ENCODE peak calls at places on chromosome 5, in seven cellular contexts. K is IMR-90, O is neuronal stem cell, L is trophoblast cell, X is mesendoderm, C is H9, Y is H1. V is an unnamed sample.

GRCh38 chr5:31783246-31783645 is 144.3 kb downstream of the PDZD2 start:
- DNase-seq in Y (no peak), L (no peak), X (no peak), C (no peak), K (no peak), O (no peak), V (no peak)

GRCh38 chr5:28415791-28416443 is 1377.5 kb upstream of the CDH9 start:
- DNase-seq in K (no peak), C (no peak), O (no peak), Y (no peak), X (no peak), L (no peak), V (no peak)

GRCh38 chr5:17316973-17317459 is 99.6 kb downstream of the BASP1 start:
- DNase-seq in C (no peak), L (peak), O (no peak), X (no peak), K (peak), Y (no peak), V (peak)

GRCh38 chr5:8843766-8844165 is 702.1 kb downstream of the SEMA5A start:
- DNase-seq in O (no peak), Y (no peak), X (no peak), K (peak), L (no peak), C (no peak), V (peak)

GRCh38 chr5:82399111-82399510 is 121.0 kb upstream of the RPS23 start:
- DNase-seq in L (no peak), X (no peak), Y (no peak), C (no peak), O (no peak), K (no peak), V (no peak)

GRCh38 chr5:116573617-116574431 is 799 bp downstream of the SEMA6A start:
- DNase-seq in X (peak), Y (no peak), K (no peak), L (peak), C (no peak), O (peak), V (peak)

GRCh38 chr5:155408465-155408864 is 394.9 kb downstream of the KIF4B start:
- DNase-seq in X (no peak), Y (no peak), K (no peak), O (no peak), L (no peak), C (no peak), V (no peak)

GRCh38 chr5:123454236-123454911 is 31.2 kb upstream of the CEP120 start:
- DNase-seq in O (no peak), Y (no peak), C (no peak), L (no peak), K (peak), X (no peak), V (peak)

GRCh38 chr5:5014836-5015235 is 125.3 kb upstream of the ADAMTS16 start:
- DNase-seq in K (no peak), X (peak), C (no peak), L (no peak), Y (no peak), O (peak), V (no peak)

GRCh38 chr5:168159425-168159824 is 132.0 kb upstream of the WWC1 start:
- DNase-seq in X (peak), L (no peak), C (peak), K (no peak), Y (no peak), O (no peak), V (no peak)

GRCh38 chr5:10254686-10255085 is 4.6 kb downstream of the CCT5 start:
- DNase-seq in C (no peak), K (no peak), O (no peak), L (no peak), X (no peak), Y (no peak), V (no peak)

GRCh38 chr5:149072376-149072775 is 9.5 kb upstream of the SH3TC2 start:
- DNase-seq in O (no peak), X (no peak), C (no peak), L (peak), Y (no peak), K (no peak), V (no peak)

GRCh38 chr5:35213608-35214007 is 16.7 kb downstream of the PRLR start:
- DNase-seq in X (peak), C (no peak), L (peak), O (no peak), Y (no peak), K (no peak), V (no peak)

GRCh38 chr5:94266170-94266569 is 352.2 kb downstream of the KIAA0825 start:
- DNase-seq in X (no peak), Y (no peak), L (no peak), K (no peak), O (no peak), C (no peak), V (no peak)

GRCh38 chr5:98847054-98847453 is 73.6 kb downstream of the RGMB start:
- DNase-seq in X (no peak), Y (no peak), O (no peak), L (no peak), C (no peak), K (no peak), V (no peak)

GRCh38 chr5:181223729-181224389 is 778 bp downstream of the TRIM41 start:
- DNase-seq in O (peak), Y (no peak), L (peak), X (peak), K (peak), C (peak), V (peak)

GRCh38 chr5:159915913-159916840 is at the start of gene ADRA1B:
- DNase-seq in X (peak), L (peak), O (peak), K (peak), Y (peak), C (peak), V (peak)

GRCh38 chr5:997711-998110 is 10.9 kb upstream of the NKD2 start:
- DNase-seq in X (no peak), L (no peak), Y (no peak), K (no peak), C (no peak), O (no peak), V (no peak)

GRCh38 chr5:68755293-68755692 is 338.5 kb upstream of the SLC30A5 start:
- DNase-seq in X (no peak), L (no peak), Y (no peak), K (no peak), O (no peak), C (no peak), V (no peak)

GRCh38 chr5:56685503-56686217 is 129.7 kb upstream of the MAP3K1 start:
- DNase-seq in K (peak), O (no peak), C (no peak), X (no peak), L (no peak), Y (no peak), V (no peak)

GRCh38 chr5:17497446-17497845 is 585 bp upstream of the TAF11L2 start:
- DNase-seq in X (no peak), O (no peak), C (no peak), L (no peak), Y (no peak), K (no peak), V (no peak)

DNA sequence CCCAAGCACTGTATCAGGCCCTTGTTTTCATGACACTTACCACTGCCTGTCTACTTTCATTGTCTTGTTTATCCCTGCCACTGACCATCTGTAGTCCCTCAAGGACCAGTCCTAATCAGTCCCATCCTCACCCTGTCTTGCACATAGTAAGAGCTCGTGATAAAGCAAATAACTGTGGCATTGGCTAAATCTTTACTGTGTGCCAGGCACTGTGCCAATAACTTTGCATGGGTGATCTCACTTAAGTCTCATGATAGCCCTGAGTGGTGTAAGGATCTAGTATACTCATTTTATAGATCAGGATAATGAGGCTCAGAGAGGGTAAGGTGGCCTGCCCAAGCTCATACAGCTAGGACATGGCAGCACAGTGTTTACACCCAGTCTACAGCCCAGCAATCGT is 5.6 kb downstream of the CDX1 start:
- DNase-seq in O (no peak), K (peak), C (no peak), Y (no peak), X (no peak), L (no peak), V (peak)
- H3K27ac ChIP-seq in O (no peak), K (no peak), C (no peak), Y (no peak), X (no peak), L (no peak), V (no peak)

GRCh38 chr5:176415240-176416122 is 858 bp downstream of the CLTB start:
- DNase-seq in C (no peak), O (no peak), K (peak), X (peak), Y (no peak), L (peak), V (peak)
- H3K4ac ChIP-seq in C (no peak), O (no peak), K (peak), X (no peak), Y (no peak), L (peak), V (peak)

GRCh38 chr5:65566505-65566904 is 3.4 kb downstream of the PPWD1 start:
- DNase-seq in C (no peak), O (no peak), L (no peak), K (no peak), X (no peak), Y (no peak), V (no peak)

GRCh38 chr5:65570598-65571226 is 7.6 kb downstream of the PPWD1 start:
- DNase-seq in C (no peak), K (no peak), Y (no peak), O (no peak), X (no peak), L (no peak), V (no peak)
- H3K27ac ChIP-seq in C (no peak), K (no peak), Y (no peak), O (no peak), X (no peak), L (no peak), V (no peak)

DNA sequence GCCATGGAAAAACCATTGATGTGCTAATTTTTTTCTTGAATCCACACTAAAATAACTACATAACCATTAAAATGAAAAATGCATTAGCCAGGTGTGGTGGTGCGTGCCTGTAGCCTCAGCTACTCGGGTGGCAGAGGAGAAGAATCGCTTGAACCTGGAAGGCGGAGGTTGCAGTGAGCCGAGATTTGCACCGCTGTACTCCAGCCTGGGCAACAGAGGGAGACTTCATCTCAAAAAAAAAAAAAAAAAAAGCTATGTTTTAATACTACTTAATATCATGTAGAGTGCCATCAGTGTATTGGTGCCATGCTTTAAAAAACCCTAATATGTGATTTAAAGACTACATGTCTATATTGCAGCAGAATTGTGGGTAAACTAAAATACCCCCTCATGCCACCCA is 58.9 kb downstream of the NDFIP1 start:
- DNase-seq in C (no peak), X (no peak), L (no peak), K (no peak), Y (no peak), O (no peak), V (no peak)
- H3K4ac ChIP-seq in C (no peak), X (peak), L (peak), K (no peak), Y (no peak), O (no peak), V (no peak)

DNA sequence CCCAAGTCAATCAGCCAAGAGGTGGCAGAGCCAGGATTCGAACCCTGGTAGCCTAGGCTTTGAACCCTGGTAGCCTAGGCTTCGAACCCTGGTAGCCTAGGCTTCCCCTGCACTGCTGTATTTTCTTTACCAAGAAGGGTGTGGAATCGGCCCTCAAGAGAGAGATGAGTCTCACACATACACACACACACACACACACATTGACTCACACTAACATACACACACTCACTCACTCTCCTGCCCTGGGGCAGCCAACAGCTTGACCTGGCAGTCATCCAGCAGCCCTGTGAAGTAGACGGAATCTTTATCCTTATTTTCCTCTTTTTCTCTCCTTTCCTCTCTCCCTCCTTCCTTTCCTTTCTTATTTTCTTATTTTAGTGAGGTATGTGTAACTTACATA is 55.4 kb upstream of the RPL26L1 start:
- DNase-seq in L (peak), O (no peak), K (peak), Y (no peak), X (no peak), C (no peak), V (peak)
- H3K27ac ChIP-seq in L (peak), O (no peak), K (peak), Y (no peak), X (no peak), C (no peak), V (peak)

GRCh38 chr5:138720840-138721239 is 32.4 kb upstream of the CTNNA1 start:
- DNase-seq in O (no peak), L (no peak), C (peak), Y (no peak), X (no peak), K (no peak), V (no peak)

GRCh38 chr5:138722518-138722917 is 30.7 kb upstream of the CTNNA1 start:
- DNase-seq in Y (no peak), C (peak), X (no peak), O (no peak), L (peak), K (no peak), V (no peak)

GRCh38 chr5:138725153-138725884 is 27.9 kb upstream of the CTNNA1 start:
- DNase-seq in Y (peak), K (peak), X (peak), O (peak), L (peak), C (peak), V (peak)

GRCh38 chr5:138724470-138725146 is 28.6 kb upstream of the CTNNA1 start:
- DNase-seq in C (no peak), K (no peak), O (no peak), Y (no peak), X (peak), L (peak), V (peak)

GRCh38 chr5:138721979-138722378 is 31.2 kb upstream of the CTNNA1 start:
- DNase-seq in K (no peak), C (no peak), Y (no peak), L (no peak), O (no peak), X (no peak), V (no peak)
- H3K4ac ChIP-seq in K (no peak), C (no peak), Y (no peak), L (no peak), O (no peak), X (no peak), V (no peak)

DNA sequence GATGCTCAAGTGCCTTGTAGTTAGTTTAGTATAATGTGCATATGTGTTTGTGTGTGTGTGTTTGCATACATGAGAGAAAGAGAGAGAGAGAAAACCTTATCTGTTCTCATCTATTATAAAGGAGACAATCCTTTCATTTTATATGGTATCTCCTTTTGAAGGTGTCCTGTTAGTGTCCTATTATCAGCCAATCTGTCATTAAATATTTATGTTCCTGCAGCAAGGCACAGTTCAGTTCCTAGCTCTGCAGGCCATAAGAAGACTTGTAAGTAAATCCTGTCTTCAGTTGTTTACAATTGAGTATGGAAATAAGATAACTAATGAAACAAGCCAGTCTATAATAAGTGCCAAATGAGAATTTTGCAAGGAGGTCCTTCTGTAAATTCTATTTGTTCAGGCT is 18.0 kb downstream of the MAP1B start:
- DNase-seq in C (no peak), X (no peak), L (no peak), Y (no peak), K (no peak), O (no peak), V (no peak)
- H3K27ac ChIP-seq in C (no peak), X (no peak), L (no peak), Y (no peak), K (no peak), O (no peak), V (no peak)

DNA sequence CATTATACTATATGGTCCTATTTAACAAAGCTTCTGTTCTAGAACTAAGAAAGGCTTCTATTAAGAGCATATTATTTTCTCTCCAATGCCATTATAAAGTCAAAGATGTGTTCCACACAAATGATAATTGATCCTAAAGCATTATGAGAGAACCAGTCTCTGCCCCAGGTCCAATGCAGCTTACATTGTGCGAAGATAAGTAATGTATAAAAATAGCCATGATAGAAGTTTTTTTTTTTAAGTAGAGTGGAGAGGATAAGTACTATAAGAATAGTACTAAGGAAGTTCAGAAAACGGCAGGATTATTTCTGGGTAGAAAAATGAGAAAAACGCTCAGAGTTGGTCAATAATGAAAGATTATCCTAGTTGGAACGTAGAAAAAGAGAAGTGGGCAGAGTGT is 15.6 kb downstream of the UBTD2 start:
- DNase-seq in O (no peak), L (no peak), Y (no peak), C (no peak), K (no peak), X (no peak), V (no peak)
- H3K4ac ChIP-seq in O (no peak), L (no peak), Y (no peak), C (no peak), K (no peak), X (no peak), V (no peak)

DNA sequence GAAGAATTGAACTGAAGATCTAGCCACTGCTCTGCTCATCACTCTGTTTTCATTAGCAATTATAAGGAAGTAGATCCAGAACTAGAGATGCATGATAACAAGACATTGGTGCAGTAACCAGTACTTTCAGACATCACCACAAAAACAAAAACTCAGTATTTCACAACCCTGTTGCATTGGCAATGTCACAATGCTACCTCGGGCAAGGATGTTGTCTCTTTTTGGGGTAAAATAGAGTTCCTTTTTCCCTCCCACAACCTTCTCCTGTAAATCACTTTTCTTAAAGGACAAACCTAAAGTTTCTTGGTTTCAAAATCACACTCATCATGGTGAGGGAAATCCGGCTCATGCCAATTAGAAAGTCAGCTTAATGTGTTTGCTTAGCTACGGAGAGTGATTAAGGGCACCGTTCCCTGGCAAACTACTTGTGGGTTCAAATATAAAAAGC is 420.1 kb upstream of the MEF2C start:
- DNase-seq in C (no peak), L (no peak), Y (no peak), X (no peak), K (no peak), O (no peak), V (no peak)
- H3K27ac ChIP-seq in C (no peak), L (no peak), Y (no peak), X (no peak), K (no peak), O (no peak), V (no peak)

V was measured in mesenchymal stem cell.